ENCODE peak calls at places on chromosome 2, in seven cellular contexts. Z is trophoblast cell, K is IMR-90, N is mesendoderm, R is neuronal stem cell, Y is mesenchymal stem cell, D is H1. A is an unnamed sample.

GRCh38 chr2:36737131-36737750 is 40.7 kb downstream of the VIT start:
- DNase-seq in R (no peak), Y (no peak), Z (peak), D (no peak), N (peak), K (no peak), A (peak)

GRCh38 chr2:160379399-160379798 is 114.2 kb downstream of the RBMS1 start:
- DNase-seq in D (no peak), K (peak), R (no peak), N (no peak), Z (peak), Y (peak), A (no peak)

GRCh38 chr2:240604291-240604938 is 17.9 kb downstream of the CAPN10 start:
- DNase-seq in D (peak), R (no peak), N (peak), K (peak), Z (no peak), Y (peak), A (peak)

GRCh38 chr2:85154048-85154753 is 21.0 kb downstream of the TCF7L1 start:
- DNase-seq in N (no peak), K (peak), Z (no peak), Y (no peak), D (no peak), R (no peak), A (no peak)

GRCh38 chr2:193240752-193241151 is 1046.0 kb upstream of the TMEFF2 start:
- DNase-seq in Z (no peak), N (peak), D (no peak), Y (peak), K (no peak), R (peak), A (no peak)

GRCh38 chr2:178476477-178476876 is 1.9 kb downstream of the FKBP7 start:
- DNase-seq in Y (no peak), R (no peak), D (no peak), Z (no peak), K (no peak), N (no peak), A (no peak)

GRCh38 chr2:98459776-98460175 is 15.1 kb downstream of the INPP4A start:
- DNase-seq in D (no peak), R (no peak), N (no peak), Y (peak), K (peak), Z (no peak), A (no peak)

GRCh38 chr2:112920923-112921532 is 10.1 kb downstream of the IL37 start:
- DNase-seq in R (no peak), K (peak), D (no peak), N (no peak), Z (peak), Y (no peak), A (no peak)

GRCh38 chr2:1631292-1632005 is 112.9 kb downstream of the PXDN start:
- DNase-seq in Y (no peak), K (no peak), R (no peak), D (no peak), N (no peak), Z (no peak), A (no peak)

GRCh38 chr2:112239862-112240261 is 15.0 kb downstream of the ZC3H8 start:
- DNase-seq in K (no peak), Z (no peak), Y (no peak), R (no peak), D (no peak), N (peak), A (no peak)

GRCh38 chr2:30447149-30448045 is at the start of gene LCLAT1:
- DNase-seq in Y (peak), R (peak), Z (peak), K (peak), N (peak), D (no peak), A (peak)

GRCh38 chr2:170509460-170510193 is 205.5 kb upstream of the SP5 start:
- DNase-seq in Z (no peak), K (no peak), D (no peak), R (no peak), Y (no peak), N (no peak), A (no peak)

GRCh38 chr2:218857371-218858137 is 2.1 kb upstream of the WNT6 start:
- DNase-seq in D (no peak), N (no peak), K (no peak), Z (no peak), R (no peak), Y (no peak), A (no peak)
- H3K4ac ChIP-seq in D (no peak), N (no peak), K (no peak), Z (no peak), R (no peak), Y (no peak), A (no peak)

GRCh38 chr2:215760526-215760925 is 252.8 kb downstream of the MREG start:
- DNase-seq in Z (no peak), K (no peak), D (no peak), Y (no peak), R (no peak), N (no peak), A (no peak)
- H3K4ac ChIP-seq in Z (no peak), K (no peak), D (no peak), Y (no peak), R (no peak), N (no peak), A (no peak)

DNA sequence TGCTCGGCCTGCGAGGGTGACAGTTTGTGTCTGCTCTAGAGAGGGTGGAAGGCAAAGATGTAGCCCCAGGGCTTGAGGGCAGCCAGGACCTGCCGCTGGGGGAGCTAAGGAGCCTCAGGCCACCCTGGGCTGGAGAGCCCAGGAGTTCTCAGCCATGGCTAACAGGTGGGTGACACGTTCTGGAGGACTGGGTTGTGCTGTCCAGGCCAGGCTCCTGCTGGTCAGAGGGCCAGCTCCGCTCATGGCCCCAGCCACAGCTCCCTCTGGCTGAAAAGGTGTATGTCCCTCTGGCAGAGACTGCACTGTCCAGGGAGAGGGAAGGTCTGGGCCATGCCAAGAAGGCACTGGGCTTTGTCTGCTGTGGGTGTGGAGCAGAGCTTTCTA is 19.2 kb downstream of the TMEM185B start:
- DNase-seq in N (no peak), Y (no peak), Z (peak), D (no peak), R (no peak), K (no peak), A (peak)
- H3K4ac ChIP-seq in N (no peak), Y (no peak), Z (no peak), D (no peak), R (no peak), K (no peak), A (no peak)

DNA sequence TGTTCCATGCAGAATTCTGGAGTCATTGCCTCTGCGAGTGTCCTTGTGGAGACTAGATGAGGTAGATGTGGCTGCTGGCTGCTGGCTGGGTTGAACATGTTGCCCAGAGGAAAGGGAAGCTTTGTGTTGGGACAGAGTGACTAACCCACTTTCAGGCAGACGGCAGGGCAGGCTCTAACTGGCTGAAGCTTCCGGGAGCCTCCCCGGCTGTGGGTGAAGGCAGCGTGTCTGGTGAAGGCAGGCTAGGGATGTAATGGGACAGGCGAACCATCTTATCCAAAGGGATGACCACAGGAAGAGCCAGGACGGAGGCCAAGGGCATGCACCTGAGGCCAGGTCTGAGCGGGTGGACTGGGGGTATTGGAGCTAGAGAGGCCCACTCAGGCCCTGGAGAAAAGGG is 16.0 kb downstream of the ASPRV1 start:
- DNase-seq in N (no peak), D (no peak), Y (no peak), R (no peak), Z (no peak), K (no peak), A (no peak)
- H3K4ac ChIP-seq in N (no peak), D (no peak), Y (no peak), R (no peak), Z (no peak), K (peak), A (no peak)

DNA sequence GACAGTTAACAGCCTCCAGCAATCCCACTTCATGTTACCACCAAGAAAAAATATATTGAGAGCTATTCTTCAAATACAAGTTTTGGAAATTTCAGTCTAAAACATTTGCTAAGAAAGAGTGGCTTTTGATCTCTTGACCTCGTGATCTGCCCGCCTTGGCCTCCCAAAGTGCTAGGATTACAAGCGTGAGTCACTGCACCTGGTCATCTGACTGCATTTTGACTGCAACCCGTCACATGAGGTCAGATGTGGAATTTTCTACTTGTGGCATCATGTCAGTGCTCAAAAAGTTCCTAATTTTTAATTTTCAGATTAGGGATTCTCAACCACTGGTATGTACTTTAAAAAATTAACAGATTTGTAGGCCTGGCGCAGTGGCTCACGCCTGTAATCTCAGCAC is 9.1 kb upstream of the CLK1 start:
- DNase-seq in R (no peak), Y (no peak), N (no peak), K (no peak), D (no peak), Z (peak), A (no peak)
- H3K4ac ChIP-seq in R (no peak), Y (no peak), N (no peak), K (no peak), D (no peak), Z (no peak), A (no peak)

A was measured in H9.